ENCODE peak calls at places on chromosomes 11 and 22, in nine cellular contexts. P is OCI-LY7; Y is adipocyte; E is amniotic stem cell; U is choroid plexus epithelial cell; S is nephron progenitor cell; I is EL; J is naive thymus-derived CD4-positive, alpha-beta T cell; C is psoas muscle. M is an unnamed sample.

GRCh38 chr11:117817213-117818035 is 7.1 kb downstream of the FXYD2 start:
- DNase-seq in J (peak; percentile 78), U (peak; percentile 84), E (peak; percentile 38), C (peak; percentile 88), I (peak; percentile 73), Y (peak; percentile 85), S (peak; percentile 94), P (peak; percentile 64), M (peak; percentile 77)

GRCh38 chr22:38419121-38419863 is 35.7 kb downstream of the KCNJ4 start:
- DNase-seq in S (no peak), I (no peak), U (no peak), E (no peak), P (no peak), J (no peak), C (peak; percentile 38), Y (no peak), M (no peak)

GRCh38 chr11:2587976-2588748 is 111.6 kb downstream of the KCNQ1OT1 start:
- DNase-seq in J (no peak), Y (no peak), I (no peak), E (no peak), P (no peak), S (no peak), U (no peak), C (peak; percentile 54), M (no peak)

GRCh38 chr11:33402066-33402465 is 144.9 kb downstream of the HIPK3 start:
- DNase-seq in I (no peak), Y (no peak), P (peak; percentile 85), J (no peak), C (no peak), E (no peak), S (no peak), U (peak; percentile 18), M (no peak)

GRCh38 chr11:10451399-10452116 is 3.5 kb upstream of the AMPD3 start:
- DNase-seq in U (no peak), C (no peak), I (no peak), S (no peak), Y (no peak), E (no peak), P (peak; percentile 23), J (no peak), M (no peak)

GRCh38 chr11:29018631-29019030 is 910.4 kb downstream of the METTL15 start:
- DNase-seq in E (peak; percentile 60), J (no peak), P (no peak), I (peak; percentile 83), C (no peak), S (no peak), U (peak; percentile 91), Y (peak; percentile 58), M (peak; percentile 85)

GRCh38 chr22:24105661-24106060 is 75.6 kb upstream of the SUSD2 start:
- DNase-seq in J (no peak), U (no peak), I (no peak), S (no peak), Y (no peak), C (no peak), E (no peak), P (no peak), M (no peak)

GRCh38 chr11:66081505-66081904 is 11.4 kb downstream of the PACS1 start:
- DNase-seq in I (peak; percentile 27), C (no peak), U (peak; percentile 50), J (peak; percentile 86), Y (peak; percentile 47), S (no peak), P (peak; percentile 92), E (no peak), M (no peak)

GRCh38 chr11:29352273-29352672 is 664.6 kb downstream of the KCNA4 start:
- DNase-seq in E (no peak), S (no peak), U (no peak), Y (no peak), I (no peak), C (no peak), J (no peak), P (no peak), M (no peak)

GRCh38 chr22:41513391-41513790 is 30.9 kb downstream of the POLR3H start:
- DNase-seq in Y (no peak), E (no peak), C (peak; percentile 80), U (no peak), J (no peak), I (no peak), P (no peak), S (no peak), M (no peak)

GRCh38 chr11:2730323-2731284 is 30.8 kb upstream of the KCNQ1OT1 start:
- DNase-seq in P (no peak), Y (no peak), I (no peak), U (no peak), S (no peak), E (no peak), C (no peak), J (no peak), M (no peak)

GRCh38 chr11:112227002-112227401 is 774 bp downstream of the PTS start:
- DNase-seq in J (peak; percentile 4), E (peak; percentile 40), U (peak; percentile 60), P (peak; percentile 4), I (peak; percentile 36), C (no peak), S (no peak), Y (peak; percentile 53), M (no peak)

GRCh38 chr11:116460156-116460965 is 312.4 kb downstream of the BUD13 start:
- DNase-seq in U (no peak), P (no peak), S (no peak), E (no peak), C (no peak), J (no peak), Y (no peak), I (no peak), M (no peak)

GRCh38 chr11:31375866-31376265 is 6.2 kb downstream of the DNAJC24 start:
- DNase-seq in U (no peak), C (no peak), J (no peak), I (no peak), Y (no peak), S (no peak), P (no peak), E (no peak), M (no peak)

GRCh38 chr22:43821606-43822425 is 9.7 kb upstream of the EFCAB6 start:
- DNase-seq in S (no peak), C (no peak), Y (no peak), P (no peak), I (no peak), J (no peak), E (no peak), U (no peak), M (no peak)

GRCh38 chr11:75924966-75925784 is 110.2 kb downstream of the UVRAG start:
- DNase-seq in E (no peak), C (peak; percentile 26), I (peak; percentile 53), P (no peak), J (no peak), U (no peak), S (no peak), Y (peak; percentile 59), M (peak; percentile 41)

GRCh38 chr11:117836077-117836960 is 11.8 kb upstream of the FXYD2 start:
- DNase-seq in P (no peak), S (no peak), J (no peak), C (no peak), U (no peak), E (no peak), Y (no peak), I (no peak), M (no peak)

GRCh38 chr11:11588890-11589289 is 32.9 kb downstream of the GALNT18 start:
- DNase-seq in P (no peak), S (no peak), C (no peak), I (no peak), U (no peak), J (no peak), E (no peak), Y (no peak), M (no peak)

GRCh38 chr11:75663808-75664207 is 5.0 kb downstream of the MAP6 start:
- DNase-seq in S (no peak), P (no peak), I (no peak), E (no peak), C (no peak), U (no peak), J (no peak), Y (no peak), M (no peak)

GRCh38 chr11:61378713-61379313 is 13.6 kb upstream of the TMEM216 start:
- DNase-seq in P (no peak), S (no peak), E (peak; percentile 95), I (peak; percentile 93), J (no peak), U (peak; percentile 98), Y (peak; percentile 99), C (no peak), M (peak; percentile 91)

GRCh38 chr11:86205415-86206268 is 38.9 kb upstream of the EED start:
- DNase-seq in P (peak; percentile 9), C (no peak), I (no peak), S (no peak), J (no peak), U (no peak), Y (no peak), E (no peak), M (no peak)

GRCh38 chr22:50301581-50301991 is 5.9 kb downstream of the PLXNB2 start:
- DNase-seq in I (no peak), Y (peak; percentile 11), E (no peak), C (no peak), S (no peak), P (no peak), J (no peak), U (no peak), M (no peak)

GRCh38 chr22:37331034-37331428 is 48.7 kb downstream of the CYTH4 start:
- DNase-seq in I (peak; percentile 66), U (peak; percentile 63), S (no peak), E (no peak), P (no peak), J (no peak), C (no peak), Y (peak; percentile 48), M (peak; percentile 69)

GRCh38 chr11:118436639-118437045 is 350 bp downstream of the KMT2A start:
- DNase-seq in S (peak; percentile 57), U (peak; percentile 28), Y (no peak), C (peak; percentile 61), I (peak; percentile 41), J (no peak), E (no peak), P (peak; percentile 59), M (no peak)

GRCh38 chr11:28690746-28691145 is 582.6 kb downstream of the METTL15 start:
- DNase-seq in J (no peak), I (peak; percentile 35), S (no peak), C (no peak), P (no peak), U (peak; percentile 34), E (no peak), Y (peak; percentile 55), M (no peak)

GRCh38 chr11:7254731-7255291 is 3.1 kb downstream of the SYT9 start:
- DNase-seq in I (no peak), J (no peak), S (no peak), E (no peak), U (no peak), C (no peak), P (no peak), Y (no peak), M (no peak)

GRCh38 chr11:64285885-64286800 is 495 bp downstream of the GPR137 start:
- DNase-seq in C (peak; percentile 69), J (no peak), Y (no peak), S (no peak), E (no peak), U (no peak), P (peak; percentile 48), I (no peak), M (no peak)

GRCh38 chr11:108593910-108594434 is 404 bp upstream of the EXPH5 start:
- DNase-seq in P (no peak), J (no peak), C (no peak), S (no peak), U (no peak), I (no peak), E (no peak), Y (no peak), M (no peak)

GRCh38 chr11:70696564-70696963 is 298.2 kb downstream of the CTTN start:
- DNase-seq in J (no peak), C (no peak), U (no peak), P (no peak), S (no peak), Y (no peak), I (no peak), E (no peak), M (no peak)

GRCh38 chr11:126764221-126764620 is 236.3 kb downstream of the KIRREL3 start:
- DNase-seq in C (no peak), S (no peak), Y (no peak), J (no peak), U (no peak), P (no peak), E (no peak), I (peak; percentile 23), M (no peak)

GRCh38 chr11:494761-495536 is 12.1 kb downstream of the RNH1 start:
- DNase-seq in E (no peak), I (no peak), C (peak; percentile 57), U (no peak), J (no peak), P (no peak), S (no peak), Y (no peak), M (no peak)

M was measured in astrocyte of the spinal cord.